ENCODE peak calls at places on chromosomes 5 and 9, in five cellular contexts. B, Y, J, W and N are unnamed samples.

GRCh38 chr9:128529191-128529590 is 23.2 kb upstream of the SPTAN1 start:
- DNase-seq in B (no peak), Y (no peak), J (no peak), W (no peak), N (no peak)

GRCh38 chr9:134040831-134041648 is 15.8 kb downstream of the BRD3OS start:
- DNase-seq in B (no peak), Y (no peak), J (no peak), W (peak; percentile 41), N (peak; percentile 55)

GRCh38 chr5:139681466-139681865 is 33.3 kb downstream of the CXXC5 start:
- DNase-seq in B (no peak), Y (no peak), J (no peak), W (no peak), N (no peak)

GRCh38 chr9:129278391-129279237 is 100.6 kb upstream of the IER5L start:
- DNase-seq in B (no peak), Y (peak; percentile 20), J (peak; percentile 72), W (peak; percentile 32), N (peak; percentile 65)

GRCh38 chr9:93667006-93667405 is 90.6 kb downstream of the PHF2 start:
- DNase-seq in B (no peak), Y (peak; percentile 12), J (no peak), W (peak; percentile 52), N (no peak)

GRCh38 chr5:165722401-165722800 is 2217.0 kb downstream of the MAT2B start:
- DNase-seq in B (no peak), Y (no peak), J (no peak), W (no peak), N (no peak)

GRCh38 chr9:112751059-112751795 is 667 bp downstream of the SNX30 start:
- DNase-seq in B (peak; percentile 87), Y (peak; percentile 60), J (peak; percentile 41), W (peak; percentile 69), N (peak; percentile 46)

GRCh38 chr9:4614627-4615026 is 47.5 kb upstream of the PLPP6 start:
- DNase-seq in B (no peak), Y (no peak), J (no peak), W (no peak), N (no peak)

GRCh38 chr9:18605763-18606162 is 131.8 kb downstream of the ADAMTSL1 start:
- DNase-seq in B (peak; percentile 19), Y (no peak), J (no peak), W (peak; percentile 89), N (peak; percentile 37)

GRCh38 chr9:20580673-20581072 is 41.6 kb downstream of the MLLT3 start:
- DNase-seq in B (no peak), Y (no peak), J (no peak), W (no peak), N (no peak)

GRCh38 chr9:14366071-14366470 is 52.1 kb upstream of the NFIB start:
- DNase-seq in B (peak; percentile 93), Y (no peak), J (no peak), W (no peak), N (no peak)

GRCh38 chr9:122214507-122214906 is 14.2 kb downstream of the LHX6 start:
- DNase-seq in B (no peak), Y (no peak), J (no peak), W (no peak), N (no peak)

GRCh38 chr5:171537923-171538537 is 118.6 kb downstream of the FGF18 start:
- DNase-seq in B (no peak), Y (no peak), J (no peak), W (no peak), N (no peak)

DNA sequence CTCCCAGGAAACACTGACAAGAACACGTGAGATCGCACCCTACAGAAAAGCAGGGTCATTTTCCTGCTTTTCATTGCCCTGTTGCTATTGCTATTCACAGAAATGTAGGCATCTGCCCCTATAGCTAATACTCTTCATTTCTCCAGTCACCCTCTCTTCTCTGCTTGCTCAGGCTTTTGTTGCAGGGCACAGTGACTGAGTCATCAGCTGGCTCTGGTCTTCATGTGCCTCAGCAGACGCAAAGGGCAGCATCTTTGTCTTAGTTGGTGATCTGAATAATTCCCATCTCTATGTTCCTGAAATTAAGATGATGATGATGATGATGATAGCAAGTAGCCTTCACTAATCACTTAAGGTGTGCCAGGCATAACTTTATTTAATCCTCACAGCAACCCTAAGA is 133.2 kb upstream of the STK32A start:
- DNase-seq in B (no peak), Y (no peak), J (no peak), W (no peak), N (no peak)
- H3K4me1 ChIP-seq in B (no peaks in the 10 kb centered on the region), Y (no peaks in the 10 kb centered on the region), J (peaks cover 8% of the 10 kb centered on the region), W (no peaks in the 10 kb centered on the region), N (peaks cover 9% of the 10 kb centered on the region)

DNA sequence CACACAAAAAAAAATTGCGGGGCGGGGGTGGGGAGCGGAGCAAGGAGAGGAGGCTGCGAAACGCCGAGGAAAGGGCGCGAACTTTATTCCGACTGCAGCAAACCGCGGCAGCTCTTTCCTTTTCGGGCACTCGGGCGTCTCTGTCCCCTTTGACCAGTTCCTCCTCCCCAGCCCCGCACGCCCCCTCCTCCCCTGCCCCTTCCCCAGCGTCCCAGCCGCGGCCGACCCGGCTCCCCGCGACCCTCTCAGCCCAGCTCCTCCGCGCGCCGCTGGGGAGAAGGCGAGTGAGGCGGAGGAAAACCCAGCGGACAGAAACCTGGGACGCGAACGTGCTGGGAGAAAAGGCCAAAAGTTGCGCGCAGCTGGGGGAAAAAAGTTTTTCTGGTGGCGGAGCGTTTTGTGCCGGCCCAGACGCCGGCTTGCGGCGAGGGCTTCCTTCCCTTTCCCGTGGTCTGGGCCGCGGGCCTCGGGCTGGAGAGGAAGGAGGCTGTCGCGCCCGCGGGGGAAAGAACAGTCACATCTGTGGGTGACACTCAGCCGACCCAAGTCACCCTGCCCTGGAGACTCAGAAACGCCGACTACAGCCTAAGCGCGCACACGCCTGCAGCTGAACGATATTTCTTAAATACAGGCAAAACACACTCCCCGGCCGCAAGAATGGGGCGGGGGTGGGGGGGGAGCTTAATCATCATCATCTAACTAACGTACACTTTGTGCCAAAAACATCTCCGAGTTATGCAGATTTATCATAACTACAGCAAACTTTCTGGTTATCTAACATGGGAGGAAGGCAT is 1.1 kb upstream of the BNC2 start:
- DNase-seq in B (peak; percentile 88), Y (peak; percentile 38), J (no peak), W (peak; percentile 61), N (peak; percentile 35)
- TF ChIP-seq POLR2A in B (peak; percentile 18), Y (no peak), J (no peak), W (no peak), N (no peak)

DNA sequence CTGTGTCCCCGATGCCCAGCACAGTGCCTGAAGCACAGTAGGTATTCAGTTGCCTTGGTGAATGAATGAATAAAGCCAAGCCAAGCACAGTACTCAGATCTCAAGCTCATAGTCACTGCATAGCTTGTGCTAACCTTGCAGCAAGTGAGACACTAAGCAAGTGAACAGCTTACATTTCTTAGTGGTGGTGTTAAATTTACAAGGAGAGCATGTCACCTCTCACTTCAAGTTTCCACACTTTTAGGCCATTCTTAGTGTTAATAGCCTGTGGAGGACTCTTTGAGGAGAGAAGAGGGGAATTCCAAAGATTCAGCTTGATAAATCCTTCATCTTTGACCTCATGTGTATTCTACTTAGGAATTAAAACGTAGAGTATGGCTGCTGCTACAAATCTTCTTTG is 104.7 kb downstream of the C9orf152 start:
- DNase-seq in B (no peak), Y (no peak), J (no peak), W (no peak), N (no peak)
- H3K4me1 ChIP-seq in B (peaks cover 33% of the 10 kb centered on the region), Y (peaks cover 42% of the 10 kb centered on the region), J (no peaks in the 10 kb centered on the region), W (no peaks in the 10 kb centered on the region), N (peaks cover 44% of the 10 kb centered on the region)

GRCh38 chr5:149282966-149283332 is 11.3 kb downstream of the AFAP1L1 start:
- DNase-seq in B (no peak), Y (no peak), J (no peak), W (no peak), N (no peak)

GRCh38 chr5:149280124-149280523 is 8.5 kb downstream of the AFAP1L1 start:
- DNase-seq in B (no peak), Y (no peak), J (no peak), W (no peak), N (no peak)

GRCh38 chr5:149280802-149281201 is 9.1 kb downstream of the AFAP1L1 start:
- DNase-seq in B (no peak), Y (no peak), J (no peak), W (no peak), N (no peak)

GRCh38 chr5:149283611-149284480 is 12.2 kb downstream of the AFAP1L1 start:
- DNase-seq in B (no peak), Y (no peak), J (no peak), W (no peak), N (no peak)

GRCh38 chr5:149282027-149282965 is 10.6 kb downstream of the AFAP1L1 start:
- DNase-seq in B (no peak), Y (no peak), J (no peak), W (no peak), N (no peak)
- TF ChIP-seq POLR2A in B (no peak), Y (no peak), J (no peak), W (no peak), N (no peak)